ENCODE peak calls at places on chromosomes 11 and 22, in seven cellular contexts. X, O, F, B, V, Y and R are unnamed samples. For H3K36me3 and H3K27me3, the result is how much of the 10 kb centered on the place peaks cover.

GRCh38 chr22:37287550-37287951 is 5.2 kb downstream of the CYTH4 start:
- DNase-seq in X (no peak), O (no peak), F (no peak), B (no peak), V (no peak), Y (no peak), R (no peak)

GRCh38 chr11:56905442-56905841 is 83.3 kb upstream of the OR5AK2 start:
- DNase-seq in X (peak), O (no peak), F (no peak), B (no peak), V (no peak), Y (no peak), R (no peak)

GRCh38 chr11:61513143-61513740 is 4.7 kb downstream of the LRRC10B start:
- DNase-seq in X (no peak), O (no peak), F (no peak), B (no peak), V (no peak), Y (no peak), R (no peak)

GRCh38 chr22:36383110-36383581 is 4.6 kb downstream of the MYH9 start:
- DNase-seq in X (peak), O (no peak), F (peak), B (peak), V (no peak), Y (no peak), R (no peak)

GRCh38 chr11:3837793-3838192 is 3.0 kb downstream of the RHOG start:
- DNase-seq in X (peak), O (peak), F (peak), B (peak), V (no peak), Y (no peak), R (peak)

GRCh38 chr11:3093281-3094191 is 36.3 kb upstream of the CARS1 start:
- DNase-seq in X (no peak), O (peak), F (no peak), B (peak), V (no peak), Y (no peak), R (no peak)

GRCh38 chr11:124586247-124586860 is 16.6 kb downstream of the OR8A1 start:
- DNase-seq in X (peak), O (no peak), F (peak), B (peak), V (peak), Y (no peak), R (peak)

GRCh38 chr11:11379661-11380060 is 26.6 kb upstream of the CSNK2A3 start:
- DNase-seq in X (no peak), O (no peak), F (no peak), B (no peak), V (no peak), Y (no peak), R (no peak)

GRCh38 chr11:110077866-110078325 is 15.3 kb upstream of the ZC3H12C start:
- DNase-seq in X (no peak), O (no peak), F (no peak), B (no peak), V (peak), Y (no peak), R (peak)

GRCh38 chr11:115926090-115926489 is 421.9 kb upstream of the CADM1 start:
- DNase-seq in X (no peak), O (no peak), F (no peak), B (no peak), V (no peak), Y (no peak), R (no peak)

GRCh38 chr11:117172678-117173421 is 5.7 kb upstream of the SIDT2 start:
- DNase-seq in X (no peak), O (no peak), F (no peak), B (peak), V (no peak), Y (no peak), R (peak)

DNA sequence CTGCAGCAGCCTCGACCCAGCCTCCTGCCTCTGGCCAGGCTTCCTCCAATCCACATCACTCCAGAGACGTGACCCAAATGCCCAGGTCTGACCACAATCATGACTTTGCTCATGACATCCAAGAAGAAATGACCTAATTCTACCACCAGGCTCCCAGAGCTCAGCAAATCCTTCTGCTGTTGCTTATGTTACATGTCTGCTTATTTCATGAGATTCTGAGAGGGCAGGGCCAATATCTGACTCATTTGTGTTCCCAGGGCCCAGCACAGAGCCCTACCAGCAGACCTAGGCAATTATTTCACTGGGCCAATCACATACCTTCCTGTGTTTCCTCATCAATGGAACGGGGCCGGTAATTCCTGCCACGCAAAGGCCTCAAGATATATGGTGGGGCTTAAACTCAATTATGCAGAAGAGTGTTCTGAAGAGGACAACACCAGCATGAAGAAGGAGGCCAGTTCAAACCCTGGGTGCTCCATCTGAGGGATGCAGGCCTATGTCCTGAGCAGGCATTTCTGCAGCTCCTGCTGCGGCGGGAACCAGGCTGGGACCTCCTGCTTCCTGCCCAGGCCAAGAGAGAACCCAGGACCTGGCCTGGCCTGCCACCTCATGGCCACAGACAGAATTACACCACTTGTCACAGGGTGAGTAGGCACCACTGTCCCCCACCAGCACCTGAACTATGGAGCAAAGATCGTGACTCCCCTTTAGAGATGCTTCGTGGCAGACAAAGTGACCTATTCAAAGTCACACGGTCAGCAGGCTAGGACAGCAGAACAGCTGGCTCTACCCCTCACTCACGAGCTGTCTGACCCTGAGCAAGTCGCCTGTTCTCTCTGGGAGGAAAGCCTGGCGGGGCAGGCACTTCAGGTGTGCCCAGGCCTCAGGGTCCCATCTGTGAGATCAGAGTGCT is 5.8 kb downstream of the CENPM start:
- DNase-seq in X (peak), O (peak), F (peak), B (peak), V (peak), Y (no peak), R (peak)
- H3K36me3 ChIP-seq in X (under half), O (under half), F (under half), B (under half), V (under half), Y (under half), R (under half)

GRCh38 chr11:76307416-76307815 is 73.5 kb downstream of the THAP12 start:
- DNase-seq in X (no peak), O (no peak), F (no peak), B (no peak), V (no peak), Y (no peak), R (peak)
- H3K27me3 ChIP-seq in X (under half), O (under half), F (under half), B (under half), V (under half), Y (under half), R (under half)

GRCh38 chr11:126355324-126355925 is at the start of gene ST3GAL4:
- DNase-seq in X (peak), O (peak), F (peak), B (peak), V (peak), Y (peak), R (peak)
- TF ChIP-seq POLR2A in X (no peak), O (no peak), F (no peak), B (no peak), V (no peak), Y (peak), R (no peak)

GRCh38 chr11:62575837-62576236 is 2.1 kb upstream of the EEF1G start:
- DNase-seq in X (no peak), O (no peak), F (no peak), B (no peak), V (peak), Y (no peak), R (no peak)
- H3K36me3 ChIP-seq in X (under half), O (half or more), F (under half), B (under half), V (under half), Y (half or more), R (under half)

DNA sequence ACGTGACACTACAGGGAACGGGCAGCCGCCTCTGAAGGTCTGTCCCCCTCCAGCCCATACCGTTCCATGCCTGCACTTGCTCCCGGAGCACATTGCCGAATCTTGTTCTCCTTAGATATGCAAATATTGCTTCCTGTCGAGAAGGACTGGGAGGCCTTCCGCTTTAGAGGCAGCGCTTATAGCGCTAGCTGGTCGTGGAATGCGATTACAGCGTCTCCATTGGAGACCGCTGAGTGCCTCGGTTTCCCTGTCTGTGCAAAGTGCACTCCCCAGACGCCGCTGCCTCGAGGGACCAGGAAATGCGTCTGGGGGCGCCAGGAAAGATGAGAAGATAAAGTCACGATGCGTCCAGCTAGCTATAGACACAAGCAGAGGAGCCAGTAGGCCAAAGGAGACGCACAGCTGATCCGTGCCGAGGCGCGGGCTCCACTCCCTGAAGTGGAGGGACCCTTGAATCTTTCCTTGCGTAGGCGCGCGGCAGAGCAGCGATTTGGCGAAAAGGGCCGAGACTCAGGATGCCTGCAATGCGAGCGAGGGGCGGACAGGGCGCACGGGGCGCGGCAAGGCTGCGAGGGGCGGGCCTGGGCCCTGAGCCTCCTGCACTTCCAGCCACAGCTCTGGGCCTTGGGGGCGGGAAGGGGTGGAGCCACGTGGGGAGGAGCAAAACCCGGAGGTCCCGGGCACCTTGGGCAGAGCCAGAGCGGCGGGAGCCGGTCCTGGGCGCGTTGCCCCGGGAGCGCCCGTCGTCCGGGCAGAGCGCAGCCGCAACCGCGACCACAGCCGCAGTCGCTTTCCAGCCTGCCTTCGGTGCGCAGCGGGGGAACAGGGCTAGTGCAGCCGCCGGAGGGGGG is at the start of gene RASSF10:
- DNase-seq in X (peak), O (peak), F (peak), B (no peak), V (peak), Y (no peak), R (peak)
- H3K27me3 ChIP-seq in X (half or more), O (under half), F (under half), B (half or more), V (under half), Y (under half), R (under half)

DNA sequence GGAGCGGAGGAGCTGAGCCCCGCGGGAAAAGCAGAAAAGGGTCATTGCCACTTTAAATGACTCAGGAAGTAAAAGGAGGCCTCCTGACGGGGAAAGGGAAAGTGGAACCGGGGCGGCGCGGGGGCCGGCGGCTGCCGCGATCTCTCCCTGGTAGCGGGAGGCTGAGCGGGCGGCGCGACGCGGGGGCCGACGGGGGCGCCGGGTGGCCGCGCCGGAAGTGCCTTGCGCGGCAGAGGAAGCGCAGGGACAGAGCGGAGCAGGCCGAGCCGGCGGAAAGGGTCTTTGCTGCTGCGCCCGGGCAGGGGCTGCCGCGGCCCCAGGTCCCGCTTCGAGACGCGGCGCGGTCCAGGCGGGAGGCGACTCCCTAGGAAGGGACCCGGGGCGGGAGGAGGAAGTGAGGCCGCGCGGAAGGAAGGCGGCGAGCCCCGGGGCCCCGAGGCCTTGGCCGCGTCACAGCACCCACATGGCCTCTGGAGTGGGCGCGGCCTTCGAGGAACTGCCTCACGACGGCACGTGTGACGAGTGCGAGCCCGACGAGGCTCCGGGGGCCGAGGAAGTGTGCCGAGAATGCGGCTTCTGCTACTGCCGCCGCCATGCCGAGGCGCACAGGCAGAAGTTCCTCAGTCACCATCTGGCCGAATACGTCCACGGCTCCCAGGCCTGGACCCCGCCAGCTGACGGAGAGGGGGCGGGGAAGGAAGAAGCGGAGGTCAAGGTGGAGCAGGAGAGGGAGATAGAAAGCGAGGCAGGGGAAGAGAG is at the start of gene TRIM44:
- DNase-seq in X (peak), O (peak), F (peak), B (peak), V (peak), Y (peak), R (peak)
- TF ChIP-seq POLR2A in X (peak), O (no peak), F (peak), B (peak), V (peak), Y (no peak), R (no peak)